ENCODE peak calls at places on chromosomes 2 and 18, in nine cellular contexts. One of them, this sample, is unnamed.

GRCh38 chr2:96531872-96532505 is 4.6 kb upstream of the ARID5A start:
- DNase-seq in adrenal gland: peak
- DNase-seq in K562: peak
- DNase-seq in sigmoid colon: peak
- DNase-seq in endothelial cell of umbilical vein: peak
- DNase-seq in CD8-positive, alpha-beta T cell: peak
- DNase-seq in PC-3: peak
- DNase-seq in pancreas: no peak
- DNase-seq in stomach: peak
- DNase-seq in this sample: peak

GRCh38 chr2:203083328-203083727 is 68.7 kb downstream of the NBEAL1 start:
- DNase-seq in adrenal gland: no peak
- DNase-seq in K562: no peak
- DNase-seq in sigmoid colon: no peak
- DNase-seq in endothelial cell of umbilical vein: no peak
- DNase-seq in CD8-positive, alpha-beta T cell: no peak
- DNase-seq in PC-3: no peak
- DNase-seq in pancreas: no peak
- DNase-seq in stomach: no peak
- DNase-seq in this sample: no peak

GRCh38 chr2:134216152-134216829 is 37.6 kb upstream of the MGAT5 start:
- DNase-seq in adrenal gland: no peak
- DNase-seq in K562: no peak
- DNase-seq in sigmoid colon: no peak
- DNase-seq in endothelial cell of umbilical vein: no peak
- DNase-seq in CD8-positive, alpha-beta T cell: no peak
- DNase-seq in PC-3: peak
- DNase-seq in pancreas: no peak
- DNase-seq in stomach: no peak
- DNase-seq in this sample: no peak

GRCh38 chr18:26804474-26804873 is 61.0 kb downstream of the AQP4 start:
- DNase-seq in adrenal gland: peak
- DNase-seq in K562: no peak
- DNase-seq in sigmoid colon: no peak
- DNase-seq in endothelial cell of umbilical vein: no peak
- DNase-seq in CD8-positive, alpha-beta T cell: no peak
- DNase-seq in PC-3: no peak
- DNase-seq in pancreas: no peak
- DNase-seq in stomach: peak
- DNase-seq in this sample: no peak

GRCh38 chr18:51575171-51575570 is 377.7 kb upstream of the MEX3C start:
- DNase-seq in adrenal gland: no peak
- DNase-seq in K562: no peak
- DNase-seq in sigmoid colon: no peak
- DNase-seq in endothelial cell of umbilical vein: no peak
- DNase-seq in CD8-positive, alpha-beta T cell: no peak
- DNase-seq in PC-3: no peak
- DNase-seq in pancreas: no peak
- DNase-seq in stomach: no peak
- DNase-seq in this sample: no peak

GRCh38 chr2:113173563-113174368 is at the start of gene PSD4:
- DNase-seq in adrenal gland: peak
- DNase-seq in K562: peak
- DNase-seq in sigmoid colon: no peak
- DNase-seq in endothelial cell of umbilical vein: no peak
- DNase-seq in CD8-positive, alpha-beta T cell: peak
- DNase-seq in PC-3: no peak
- DNase-seq in pancreas: no peak
- DNase-seq in stomach: peak
- DNase-seq in this sample: peak

GRCh38 chr2:163859951-163860350 is 124.1 kb upstream of the FIGN start:
- DNase-seq in adrenal gland: no peak
- DNase-seq in K562: no peak
- DNase-seq in sigmoid colon: no peak
- DNase-seq in endothelial cell of umbilical vein: no peak
- DNase-seq in CD8-positive, alpha-beta T cell: no peak
- DNase-seq in PC-3: no peak
- DNase-seq in pancreas: no peak
- DNase-seq in stomach: no peak
- DNase-seq in this sample: no peak

GRCh38 chr2:165239826-165240618 is 808 bp downstream of the SCN2A start:
- DNase-seq in adrenal gland: no peak
- DNase-seq in K562: no peak
- DNase-seq in sigmoid colon: no peak
- DNase-seq in endothelial cell of umbilical vein: no peak
- DNase-seq in CD8-positive, alpha-beta T cell: no peak
- DNase-seq in PC-3: no peak
- DNase-seq in pancreas: no peak
- DNase-seq in stomach: no peak
- DNase-seq in this sample: no peak

GRCh38 chr18:56402872-56403516 is 235.4 kb downstream of the TXNL1 start:
- DNase-seq in adrenal gland: no peak
- DNase-seq in K562: no peak
- DNase-seq in sigmoid colon: no peak
- DNase-seq in endothelial cell of umbilical vein: peak
- DNase-seq in CD8-positive, alpha-beta T cell: no peak
- DNase-seq in PC-3: peak
- DNase-seq in pancreas: no peak
- DNase-seq in stomach: no peak
- DNase-seq in this sample: peak
- H3K27ac ChIP-seq in adrenal gland: no peak
- H3K27ac ChIP-seq in K562: no peak
- H3K27ac ChIP-seq in sigmoid colon: no peak
- H3K27ac ChIP-seq in endothelial cell of umbilical vein: peak
- H3K27ac ChIP-seq in CD8-positive, alpha-beta T cell: no peak
- H3K27ac ChIP-seq in PC-3: peak
- H3K27ac ChIP-seq in pancreas: no peak
- H3K27ac ChIP-seq in stomach: peak
- H3K27ac ChIP-seq in this sample: no peak

DNA sequence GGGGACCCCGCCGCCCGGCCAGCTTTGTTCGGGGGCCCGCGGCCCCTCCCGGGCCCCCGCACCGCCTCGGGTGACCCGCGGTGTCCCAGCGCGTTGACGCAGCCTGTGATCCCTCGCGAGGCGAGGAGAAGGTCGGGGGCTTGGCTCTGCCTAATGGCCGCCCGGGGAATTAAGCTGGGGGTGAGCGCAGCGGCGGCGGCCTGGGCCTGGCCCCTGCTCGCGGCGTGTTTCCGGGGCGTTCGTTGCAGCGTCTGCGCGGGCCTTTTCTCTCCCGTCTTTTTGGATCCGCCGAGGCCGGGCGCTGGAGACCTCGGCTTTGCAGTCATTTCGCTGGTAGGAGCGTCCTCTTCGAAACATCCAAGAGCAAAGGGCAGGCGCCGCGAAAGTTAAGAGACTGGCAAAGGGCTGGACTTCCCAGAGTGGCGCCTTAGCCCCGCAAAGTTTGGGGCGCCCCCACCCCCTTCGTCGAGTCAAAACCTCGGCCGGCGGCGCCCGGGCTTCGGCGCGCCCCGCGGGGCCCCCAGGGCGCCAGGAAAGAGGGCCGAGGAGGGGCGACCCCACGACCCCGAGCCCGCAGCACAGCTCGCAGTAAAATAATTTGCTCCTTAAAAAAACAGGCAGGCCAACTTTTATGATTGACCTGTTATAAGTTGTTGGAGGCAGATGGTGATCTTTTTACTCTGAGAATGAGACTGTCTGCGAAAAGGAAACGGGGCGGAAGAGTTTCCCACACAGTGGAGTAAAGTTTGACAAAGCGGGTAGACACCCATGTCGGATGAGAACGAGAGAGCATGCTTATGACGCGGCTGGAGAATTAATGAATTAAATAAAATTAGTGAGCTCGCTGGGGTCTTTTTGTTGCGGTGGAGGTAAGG is 1.4 kb downstream of the SALL3 start:
- DNase-seq in adrenal gland: no peak
- DNase-seq in K562: no peak
- DNase-seq in sigmoid colon: no peak
- DNase-seq in endothelial cell of umbilical vein: no peak
- DNase-seq in CD8-positive, alpha-beta T cell: no peak
- DNase-seq in PC-3: no peak
- DNase-seq in pancreas: no peak
- DNase-seq in stomach: no peak
- DNase-seq in this sample: peak
- H3K4me3 ChIP-seq in adrenal gland: no peak
- H3K4me3 ChIP-seq in K562: no peak
- H3K4me3 ChIP-seq in sigmoid colon: no peak
- H3K4me3 ChIP-seq in endothelial cell of umbilical vein: no peak
- H3K4me3 ChIP-seq in CD8-positive, alpha-beta T cell: no peak
- H3K4me3 ChIP-seq in PC-3: no peak
- H3K4me3 ChIP-seq in pancreas: no peak
- H3K4me3 ChIP-seq in stomach: peak
- H3K4me3 ChIP-seq in this sample: peak

GRCh38 chr2:38260972-38261371 is 116.1 kb downstream of the ATL2 start:
- DNase-seq in adrenal gland: no peak
- DNase-seq in K562: no peak
- DNase-seq in sigmoid colon: no peak
- DNase-seq in endothelial cell of umbilical vein: no peak
- DNase-seq in CD8-positive, alpha-beta T cell: no peak
- DNase-seq in PC-3: no peak
- DNase-seq in pancreas: no peak
- DNase-seq in stomach: no peak
- DNase-seq in this sample: no peak

GRCh38 chr2:38262514-38262871 is 114.6 kb downstream of the ATL2 start:
- DNase-seq in adrenal gland: no peak
- DNase-seq in K562: no peak
- DNase-seq in sigmoid colon: no peak
- DNase-seq in endothelial cell of umbilical vein: no peak
- DNase-seq in CD8-positive, alpha-beta T cell: no peak
- DNase-seq in PC-3: no peak
- DNase-seq in pancreas: no peak
- DNase-seq in stomach: no peak
- DNase-seq in this sample: no peak

GRCh38 chr2:38263293-38263692 is 113.8 kb downstream of the ATL2 start:
- DNase-seq in adrenal gland: no peak
- DNase-seq in K562: no peak
- DNase-seq in sigmoid colon: no peak
- DNase-seq in endothelial cell of umbilical vein: no peak
- DNase-seq in CD8-positive, alpha-beta T cell: no peak
- DNase-seq in PC-3: no peak
- DNase-seq in pancreas: no peak
- DNase-seq in stomach: no peak
- DNase-seq in this sample: no peak

GRCh38 chr2:38260469-38260868 is 116.6 kb downstream of the ATL2 start:
- DNase-seq in adrenal gland: no peak
- DNase-seq in K562: no peak
- DNase-seq in sigmoid colon: no peak
- DNase-seq in endothelial cell of umbilical vein: no peak
- DNase-seq in CD8-positive, alpha-beta T cell: no peak
- DNase-seq in PC-3: no peak
- DNase-seq in pancreas: no peak
- DNase-seq in stomach: no peak
- DNase-seq in this sample: no peak

DNA sequence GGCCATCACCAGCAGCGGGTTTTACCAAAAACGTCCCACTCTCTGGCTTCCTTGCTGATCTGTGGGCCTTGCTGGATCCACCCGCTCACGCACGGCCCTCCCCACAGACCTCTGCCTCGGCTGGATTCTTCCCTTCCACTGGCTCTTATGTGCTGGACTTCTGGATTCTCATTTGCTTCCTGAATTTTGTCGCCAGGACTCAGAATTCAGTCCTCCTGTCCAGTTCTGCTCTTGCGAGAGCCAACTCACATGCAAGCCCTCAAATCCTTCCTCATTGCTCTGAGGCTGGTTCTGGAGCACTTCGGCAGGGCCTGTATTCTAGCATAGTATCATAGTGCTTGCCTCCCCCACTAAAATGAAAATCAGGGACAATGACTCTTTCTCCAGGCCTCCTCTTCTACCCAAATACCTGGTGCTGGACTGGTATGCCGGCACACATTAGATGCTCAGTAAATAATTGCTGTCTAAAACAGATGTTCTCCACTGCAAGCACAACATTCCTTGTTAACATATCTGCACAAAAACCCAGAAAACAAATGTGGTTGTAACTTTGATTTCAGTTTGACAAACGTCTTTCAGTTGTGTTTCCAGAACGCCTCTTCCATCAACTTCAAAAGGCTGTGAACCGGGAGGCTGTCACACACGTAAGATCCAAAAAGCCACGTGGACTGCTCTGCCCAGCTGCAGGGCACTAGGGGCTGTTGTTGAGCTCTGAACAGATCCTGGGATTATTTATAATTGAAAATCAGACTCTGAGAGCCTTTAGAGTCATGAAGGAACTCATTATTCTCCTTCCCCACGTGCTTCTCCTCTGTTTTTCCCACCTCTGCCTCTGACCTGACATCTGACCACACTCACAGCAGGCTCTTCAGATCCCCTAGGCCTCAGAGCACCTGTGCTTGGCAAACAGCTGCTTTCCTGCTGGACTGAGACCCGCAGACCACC is 115.2 kb downstream of the ATL2 start:
- DNase-seq in adrenal gland: no peak
- DNase-seq in K562: no peak
- DNase-seq in sigmoid colon: no peak
- DNase-seq in endothelial cell of umbilical vein: no peak
- DNase-seq in CD8-positive, alpha-beta T cell: no peak
- DNase-seq in PC-3: no peak
- DNase-seq in pancreas: no peak
- DNase-seq in stomach: no peak
- DNase-seq in this sample: no peak
- H3K27ac ChIP-seq in adrenal gland: no peak
- H3K27ac ChIP-seq in K562: no peak
- H3K27ac ChIP-seq in sigmoid colon: no peak
- H3K27ac ChIP-seq in endothelial cell of umbilical vein: no peak
- H3K27ac ChIP-seq in CD8-positive, alpha-beta T cell: no peak
- H3K27ac ChIP-seq in PC-3: no peak
- H3K27ac ChIP-seq in pancreas: no peak
- H3K27ac ChIP-seq in stomach: no peak
- H3K27ac ChIP-seq in this sample: no peak

GRCh38 chr2:39736593-39736992 is 42.5 kb downstream of the THUMPD2 start:
- DNase-seq in adrenal gland: no peak
- DNase-seq in K562: no peak
- DNase-seq in sigmoid colon: no peak
- DNase-seq in endothelial cell of umbilical vein: no peak
- DNase-seq in CD8-positive, alpha-beta T cell: no peak
- DNase-seq in PC-3: no peak
- DNase-seq in pancreas: no peak
- DNase-seq in stomach: no peak
- DNase-seq in this sample: peak

GRCh38 chr2:39741871-39742270 is 37.2 kb downstream of the THUMPD2 start:
- DNase-seq in adrenal gland: no peak
- DNase-seq in K562: no peak
- DNase-seq in sigmoid colon: no peak
- DNase-seq in endothelial cell of umbilical vein: no peak
- DNase-seq in CD8-positive, alpha-beta T cell: no peak
- DNase-seq in PC-3: no peak
- DNase-seq in pancreas: no peak
- DNase-seq in stomach: no peak
- DNase-seq in this sample: no peak

GRCh38 chr2:39737661-39738060 is 41.4 kb downstream of the THUMPD2 start:
- DNase-seq in adrenal gland: no peak
- DNase-seq in K562: no peak
- DNase-seq in sigmoid colon: peak
- DNase-seq in endothelial cell of umbilical vein: no peak
- DNase-seq in CD8-positive, alpha-beta T cell: no peak
- DNase-seq in PC-3: peak
- DNase-seq in pancreas: no peak
- DNase-seq in stomach: no peak
- DNase-seq in this sample: peak

GRCh38 chr2:39739386-39739785 is 39.7 kb downstream of the THUMPD2 start:
- DNase-seq in adrenal gland: no peak
- DNase-seq in K562: no peak
- DNase-seq in sigmoid colon: no peak
- DNase-seq in endothelial cell of umbilical vein: no peak
- DNase-seq in CD8-positive, alpha-beta T cell: no peak
- DNase-seq in PC-3: no peak
- DNase-seq in pancreas: no peak
- DNase-seq in stomach: no peak
- DNase-seq in this sample: no peak

DNA sequence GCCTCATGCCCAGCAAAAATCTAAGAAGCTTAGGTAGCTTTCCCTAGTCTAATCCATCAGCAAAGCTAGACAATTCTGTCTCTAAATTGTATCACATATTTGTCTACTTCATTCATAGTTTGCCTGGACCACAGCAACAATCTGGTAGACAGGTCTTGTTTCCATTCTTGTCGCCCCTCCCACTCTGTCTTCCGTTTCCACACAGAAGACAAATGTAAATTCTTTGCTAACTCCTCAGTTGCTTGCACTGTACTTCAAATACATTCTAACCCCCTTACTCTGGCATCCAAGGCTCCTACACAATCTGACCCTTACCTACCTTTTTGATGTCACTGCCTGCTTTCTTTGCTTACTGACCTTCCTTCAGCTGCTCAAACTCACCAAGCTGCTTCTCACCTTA is 40.1 kb downstream of the THUMPD2 start:
- DNase-seq in adrenal gland: no peak
- DNase-seq in K562: no peak
- DNase-seq in sigmoid colon: no peak
- DNase-seq in endothelial cell of umbilical vein: no peak
- DNase-seq in CD8-positive, alpha-beta T cell: no peak
- DNase-seq in PC-3: no peak
- DNase-seq in pancreas: no peak
- DNase-seq in stomach: no peak
- DNase-seq in this sample: no peak
- H3K4me3 ChIP-seq in adrenal gland: no peak
- H3K4me3 ChIP-seq in K562: no peak
- H3K4me3 ChIP-seq in sigmoid colon: no peak
- H3K4me3 ChIP-seq in endothelial cell of umbilical vein: no peak
- H3K4me3 ChIP-seq in CD8-positive, alpha-beta T cell: no peak
- H3K4me3 ChIP-seq in PC-3: no peak
- H3K4me3 ChIP-seq in pancreas: no peak
- H3K4me3 ChIP-seq in stomach: no peak
- H3K4me3 ChIP-seq in this sample: no peak